ENCODE peak calls at places on chromosomes 16 and 17, in five cellular contexts. One of them, this sample, is unnamed.

GRCh38 chr17:29129731-29130130 is 50.5 kb downstream of the MYO18A start:
- DNase-seq in sigmoid colon: no peak
- DNase-seq in endothelial cell of umbilical vein: no peak
- DNase-seq in breast epithelium: no peak
- DNase-seq in K562: no peak
- DNase-seq in this sample: no peak

GRCh38 chr17:74359916-74360315 is 1.8 kb downstream of the BTBD17 start:
- DNase-seq in sigmoid colon: no peak
- DNase-seq in endothelial cell of umbilical vein: no peak
- DNase-seq in breast epithelium: no peak
- DNase-seq in K562: no peak
- DNase-seq in this sample: no peak

GRCh38 chr17:20071824-20072691 is 62.9 kb downstream of the SPECC1 start:
- DNase-seq in sigmoid colon: no peak
- DNase-seq in endothelial cell of umbilical vein: no peak
- DNase-seq in breast epithelium: no peak
- DNase-seq in K562: no peak
- DNase-seq in this sample: no peak

GRCh38 chr16:4521971-4522623 is 16.5 kb downstream of the CDIP1 start:
- DNase-seq in sigmoid colon: no peak
- DNase-seq in endothelial cell of umbilical vein: no peak
- DNase-seq in breast epithelium: no peak
- DNase-seq in K562: no peak
- DNase-seq in this sample: no peak

GRCh38 chr17:73760186-73760758 is 116.0 kb upstream of the SDK2 start:
- DNase-seq in sigmoid colon: no peak
- DNase-seq in endothelial cell of umbilical vein: no peak
- DNase-seq in breast epithelium: no peak
- DNase-seq in K562: peak
- DNase-seq in this sample: no peak

GRCh38 chr16:48596326-48596725 is 13.7 kb downstream of the N4BP1 start:
- DNase-seq in sigmoid colon: no peak
- DNase-seq in endothelial cell of umbilical vein: no peak
- DNase-seq in breast epithelium: no peak
- DNase-seq in K562: no peak
- DNase-seq in this sample: no peak

GRCh38 chr17:74852237-74853047 is 7.2 kb downstream of the GRIN2C start:
- DNase-seq in sigmoid colon: no peak
- DNase-seq in endothelial cell of umbilical vein: no peak
- DNase-seq in breast epithelium: no peak
- DNase-seq in K562: peak
- DNase-seq in this sample: no peak

GRCh38 chr17:78739331-78739853 is 42.7 kb downstream of the CYTH1 start:
- DNase-seq in sigmoid colon: no peak
- DNase-seq in endothelial cell of umbilical vein: no peak
- DNase-seq in breast epithelium: no peak
- DNase-seq in K562: no peak
- DNase-seq in this sample: no peak

GRCh38 chr17:83062818-83063671 is 16.4 kb upstream of the METRNL start:
- DNase-seq in sigmoid colon: peak
- DNase-seq in endothelial cell of umbilical vein: no peak
- DNase-seq in breast epithelium: peak
- DNase-seq in K562: no peak
- DNase-seq in this sample: peak

GRCh38 chr17:9259419-9259818 is 238.1 kb downstream of the NTN1 start:
- DNase-seq in sigmoid colon: no peak
- DNase-seq in endothelial cell of umbilical vein: peak
- DNase-seq in breast epithelium: peak
- DNase-seq in K562: no peak
- DNase-seq in this sample: no peak

GRCh38 chr16:18796377-18796776 is 5.0 kb downstream of the ARL6IP1 start:
- DNase-seq in sigmoid colon: no peak
- DNase-seq in endothelial cell of umbilical vein: peak
- DNase-seq in breast epithelium: no peak
- DNase-seq in K562: no peak
- DNase-seq in this sample: no peak

GRCh38 chr16:64782484-64782883 is 339.4 kb downstream of the CDH11 start:
- DNase-seq in sigmoid colon: no peak
- DNase-seq in endothelial cell of umbilical vein: no peak
- DNase-seq in breast epithelium: no peak
- DNase-seq in K562: no peak
- DNase-seq in this sample: no peak

GRCh38 chr16:58458634-58459343 is 41.2 kb upstream of the NDRG4 start:
- DNase-seq in sigmoid colon: no peak
- DNase-seq in endothelial cell of umbilical vein: no peak
- DNase-seq in breast epithelium: no peak
- DNase-seq in K562: no peak
- DNase-seq in this sample: no peak

GRCh38 chr17:2971851-2972250 is 91.6 kb downstream of the OR1D5 start:
- DNase-seq in sigmoid colon: no peak
- DNase-seq in endothelial cell of umbilical vein: no peak
- DNase-seq in breast epithelium: no peak
- DNase-seq in K562: no peak
- DNase-seq in this sample: no peak

GRCh38 chr16:27177031-27177774 is 26.1 kb upstream of the KDM8 start:
- DNase-seq in sigmoid colon: no peak
- DNase-seq in endothelial cell of umbilical vein: peak
- DNase-seq in breast epithelium: no peak
- DNase-seq in K562: no peak
- DNase-seq in this sample: no peak

GRCh38 chr17:28745052-28745776 is 1.4 kb downstream of the TRAF4 start:
- DNase-seq in sigmoid colon: peak
- DNase-seq in endothelial cell of umbilical vein: peak
- DNase-seq in breast epithelium: peak
- DNase-seq in K562: peak
- DNase-seq in this sample: peak

GRCh38 chr17:14301761-14302401 is 1.0 kb downstream of the HS3ST3B1 start:
- DNase-seq in sigmoid colon: no peak
- DNase-seq in endothelial cell of umbilical vein: peak
- DNase-seq in breast epithelium: no peak
- DNase-seq in K562: no peak
- DNase-seq in this sample: peak

GRCh38 chr17:73698966-73699365 is 54.7 kb upstream of the SDK2 start:
- DNase-seq in sigmoid colon: no peak
- DNase-seq in endothelial cell of umbilical vein: no peak
- DNase-seq in breast epithelium: no peak
- DNase-seq in K562: no peak
- DNase-seq in this sample: no peak

GRCh38 chr16:69381231-69381630 is 4.6 kb downstream of the TERF2 start:
- DNase-seq in sigmoid colon: no peak
- DNase-seq in endothelial cell of umbilical vein: peak
- DNase-seq in breast epithelium: peak
- DNase-seq in K562: no peak
- DNase-seq in this sample: no peak

GRCh38 chr17:33519692-33520091 is 226.6 kb upstream of the ASIC2 start:
- DNase-seq in sigmoid colon: no peak
- DNase-seq in endothelial cell of umbilical vein: no peak
- DNase-seq in breast epithelium: no peak
- DNase-seq in K562: no peak
- DNase-seq in this sample: no peak

DNA sequence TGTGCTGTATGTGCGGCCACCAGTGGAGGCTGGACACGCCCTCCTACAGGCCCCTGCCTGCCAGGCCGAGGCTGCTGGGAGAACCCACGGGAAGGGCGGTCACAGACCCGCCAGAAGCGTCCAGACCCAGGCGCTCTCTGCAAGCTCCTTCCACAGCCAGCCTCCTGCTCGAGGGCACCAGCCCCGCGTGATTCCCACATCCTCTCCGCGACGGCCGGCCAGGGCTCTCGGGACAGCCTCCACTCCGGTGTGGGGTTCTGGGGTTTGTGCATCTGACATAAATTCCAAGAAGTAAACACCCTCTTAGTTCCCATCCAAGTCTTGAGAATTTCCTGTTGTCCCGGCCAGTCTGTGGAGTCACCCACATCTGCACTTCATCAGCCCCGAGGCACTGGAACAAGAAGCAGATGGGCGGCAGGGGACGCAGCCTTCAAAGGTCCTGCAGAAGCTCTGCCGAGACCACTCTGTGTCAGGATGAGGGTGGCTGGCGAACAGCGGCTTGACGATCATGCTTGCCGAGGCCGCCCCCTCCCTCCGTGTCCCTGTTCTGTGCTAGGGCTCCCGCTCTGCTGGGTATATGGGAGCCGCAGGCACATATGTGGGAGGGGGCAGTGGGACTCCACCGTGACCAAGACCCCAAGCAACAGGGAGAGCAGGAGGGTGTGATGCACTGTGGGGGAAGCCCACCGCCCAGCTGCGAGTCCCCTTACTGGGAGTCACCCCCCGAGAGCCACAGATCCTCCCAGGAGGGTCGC is 2.4 kb upstream of the TMEM204 start:
- DNase-seq in sigmoid colon: peak
- DNase-seq in endothelial cell of umbilical vein: no peak
- DNase-seq in breast epithelium: peak
- DNase-seq in K562: no peak
- DNase-seq in this sample: no peak
- TF ChIP-seq POLR2AphosphoS5 in sigmoid colon: peak
- TF ChIP-seq POLR2AphosphoS5 in endothelial cell of umbilical vein: no peak
- TF ChIP-seq POLR2AphosphoS5 in breast epithelium: peak
- TF ChIP-seq POLR2AphosphoS5 in K562: no peak
- TF ChIP-seq POLR2AphosphoS5 in this sample: peak

DNA sequence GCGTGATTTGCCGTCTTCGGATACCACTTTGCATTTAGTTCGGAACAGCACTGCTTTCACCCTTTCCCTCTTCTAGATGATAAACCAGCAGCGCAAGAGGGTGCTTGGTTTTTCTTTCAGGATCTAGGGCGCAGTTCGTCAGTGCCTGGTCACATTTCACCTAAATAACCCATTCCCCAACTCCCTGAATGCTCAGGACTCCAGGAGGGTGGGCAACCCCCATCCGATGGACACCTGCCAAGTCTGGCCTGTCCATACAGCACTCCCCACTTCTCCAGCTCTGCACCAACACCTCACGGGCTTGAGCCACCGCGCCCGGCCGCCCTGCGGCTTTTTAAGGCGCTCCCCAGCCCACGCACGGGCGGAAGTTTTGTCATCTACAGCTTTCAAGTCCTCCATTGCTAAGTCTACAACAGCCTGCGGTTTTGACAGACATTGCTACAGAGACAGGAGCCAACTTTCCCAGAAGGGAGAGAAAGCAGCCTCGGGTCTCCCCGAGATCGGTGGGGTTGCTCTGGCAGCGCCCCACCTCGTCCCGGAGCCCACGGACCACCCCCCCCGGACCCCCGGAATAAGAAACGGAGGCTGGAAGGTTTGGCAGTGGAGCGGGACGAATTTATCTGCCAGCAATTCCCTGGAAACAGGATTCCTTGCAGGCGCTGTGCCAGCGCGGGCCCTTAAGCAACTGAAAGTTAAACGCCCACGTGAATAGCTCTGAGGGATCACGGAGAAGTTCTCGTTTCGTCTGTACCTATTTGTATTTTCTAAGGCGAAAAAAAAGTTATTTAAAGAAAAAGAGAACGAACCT is 38.6 kb upstream of the SLFN13 start:
- DNase-seq in sigmoid colon: peak
- DNase-seq in endothelial cell of umbilical vein: peak
- DNase-seq in breast epithelium: peak
- DNase-seq in K562: peak
- DNase-seq in this sample: peak
- TF ChIP-seq POLR2A in sigmoid colon: no peak
- TF ChIP-seq POLR2A in endothelial cell of umbilical vein: no peak
- TF ChIP-seq POLR2A in breast epithelium: no peak
- TF ChIP-seq POLR2A in K562: no peak
- TF ChIP-seq POLR2A in this sample: no peak

DNA sequence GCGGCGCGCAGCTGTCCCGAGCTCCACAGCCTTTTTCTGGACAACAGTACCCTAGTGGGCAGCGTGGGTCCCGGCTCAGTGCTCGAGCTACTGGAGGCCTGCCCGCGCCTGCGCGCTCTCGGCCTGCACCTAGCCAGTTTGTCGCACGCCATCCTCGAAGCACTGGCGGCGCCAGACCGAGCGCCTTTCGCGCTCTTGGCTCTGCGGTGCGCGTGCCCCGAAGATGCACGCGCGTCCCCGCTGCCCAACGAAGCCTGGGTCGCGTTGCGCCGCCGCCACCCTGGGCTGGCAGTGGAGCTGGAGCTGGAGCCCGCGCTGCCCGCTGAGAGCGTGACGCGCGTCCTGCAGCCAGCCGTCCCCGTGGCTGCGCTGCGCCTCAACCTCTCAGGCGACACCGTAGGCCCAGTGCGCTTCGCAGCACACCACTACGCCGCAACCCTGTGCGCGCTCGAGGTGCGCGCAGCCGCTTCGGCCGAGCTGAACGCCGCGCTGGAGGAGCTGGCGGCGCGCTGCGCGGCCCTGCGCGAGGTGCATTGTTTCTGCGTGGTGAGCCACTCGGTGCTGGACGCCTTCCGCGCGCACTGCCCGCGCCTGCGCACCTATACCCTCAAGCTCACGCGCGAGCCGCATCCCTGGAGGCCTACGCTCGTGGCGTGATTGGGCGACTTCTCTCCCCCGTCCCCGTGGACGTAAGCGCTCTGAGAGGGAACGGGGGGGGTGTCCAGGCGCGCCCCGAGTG is 1.2 kb upstream of the HSF4 start:
- DNase-seq in sigmoid colon: peak
- DNase-seq in endothelial cell of umbilical vein: peak
- DNase-seq in breast epithelium: no peak
- DNase-seq in K562: no peak
- DNase-seq in this sample: no peak
- TF ChIP-seq POLR2AphosphoS5 in sigmoid colon: peak
- TF ChIP-seq POLR2AphosphoS5 in endothelial cell of umbilical vein: peak
- TF ChIP-seq POLR2AphosphoS5 in breast epithelium: no peak
- TF ChIP-seq POLR2AphosphoS5 in K562: no peak
- TF ChIP-seq POLR2AphosphoS5 in this sample: no peak

DNA sequence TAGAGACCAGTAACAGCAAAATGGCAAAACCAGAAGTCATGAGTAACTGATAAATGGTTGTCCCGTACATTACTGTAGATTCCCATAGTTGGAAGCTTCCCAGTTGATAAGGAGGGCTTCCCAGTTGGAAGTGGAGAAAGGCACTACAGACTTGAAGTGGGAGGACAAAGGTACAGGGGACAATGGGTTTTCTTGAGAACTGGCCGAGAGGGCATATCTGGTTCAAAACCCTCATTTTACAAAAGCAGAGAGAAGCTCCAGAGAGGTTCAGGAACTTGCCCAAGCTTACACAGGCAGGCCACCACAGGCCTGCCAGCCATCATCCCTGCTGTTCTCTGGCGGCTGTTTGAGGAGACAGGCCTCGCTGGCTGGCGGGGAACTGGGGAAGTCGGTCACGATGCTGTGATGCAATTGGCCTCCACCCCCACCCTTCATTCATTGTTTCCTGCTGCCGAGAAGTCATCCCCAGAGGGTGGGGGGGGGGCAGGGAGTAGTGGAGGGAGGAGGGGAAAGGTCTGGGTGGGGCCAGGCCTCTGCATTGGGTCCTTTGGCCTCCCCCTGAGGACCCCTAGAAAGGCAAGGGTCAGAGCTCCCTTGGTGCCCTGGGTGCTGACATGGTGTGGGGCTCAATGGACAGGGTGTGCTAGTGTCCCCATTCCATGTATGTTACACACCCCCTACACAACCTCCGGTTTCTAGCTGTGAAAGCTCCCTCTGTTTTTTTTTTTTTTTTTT is 3.0 kb downstream of the UBALD2 start:
- DNase-seq in sigmoid colon: peak
- DNase-seq in endothelial cell of umbilical vein: peak
- DNase-seq in breast epithelium: peak
- DNase-seq in K562: peak
- DNase-seq in this sample: peak
- TF ChIP-seq POLR2A in sigmoid colon: peak
- TF ChIP-seq POLR2A in endothelial cell of umbilical vein: peak
- TF ChIP-seq POLR2A in breast epithelium: peak
- TF ChIP-seq POLR2A in K562: peak
- TF ChIP-seq POLR2A in this sample: no peak

This sample was measured in stomach.